ENCODE peak calls at places on chromosome 4, in five cellular contexts. W is IMR-90; J is psoas muscle; H is erythroblast; M is naive thymus-derived CD4-positive, alpha-beta T cell. B is an unnamed sample.

GRCh38 chr4:24235609-24236008 is 345.8 kb upstream of the PPARGC1A start:
- DNase-seq in W (peak), J (no peak), H (no peak), M (no peak), B (no peak)

GRCh38 chr4:98663226-98664006 is 5.0 kb upstream of the TSPAN5 start:
- DNase-seq in W (no peak), J (peak), H (no peak), M (peak), B (no peak)

GRCh38 chr4:156999175-156999517 is 27.5 kb upstream of the PDGFC start:
- DNase-seq in W (peak), J (no peak), H (peak), M (no peak), B (no peak)

GRCh38 chr4:41538017-41538733 is at the start of gene LIMCH1:
- DNase-seq in W (no peak), J (peak), H (no peak), M (no peak), B (peak)

GRCh38 chr4:75699299-75699698 is 25.1 kb upstream of the USO1 start:
- DNase-seq in W (no peak), J (no peak), H (no peak), M (no peak), B (no peak)

GRCh38 chr4:183586824-183587223 is 72.2 kb downstream of the RWDD4 start:
- DNase-seq in W (no peak), J (no peak), H (no peak), M (no peak), B (no peak)

GRCh38 chr4:110633358-110634319 is 10.8 kb upstream of the PITX2 start:
- DNase-seq in W (no peak), J (no peak), H (no peak), M (no peak), B (no peak)

GRCh38 chr4:3269105-3269927 is 20.4 kb downstream of the MSANTD1 start:
- DNase-seq in W (no peak), J (no peak), H (no peak), M (no peak), B (no peak)

GRCh38 chr4:177302371-177303100 is 7.1 kb upstream of the NEIL3 start:
- DNase-seq in W (peak), J (no peak), H (no peak), M (no peak), B (no peak)

GRCh38 chr4:22897520-22898108 is 204.9 kb downstream of the GBA3 start:
- DNase-seq in W (peak), J (no peak), H (peak), M (peak), B (no peak)

GRCh38 chr4:2352171-2352570 is 66.3 kb downstream of the ZFYVE28 start:
- DNase-seq in W (no peak), J (no peak), H (no peak), M (no peak), B (peak)

GRCh38 chr4:185039508-185040273 is 21.4 kb downstream of the HELT start:
- DNase-seq in W (peak), J (no peak), H (peak), M (peak), B (peak)

GRCh38 chr4:109434007-109434792 is 585 bp downstream of the SEC24B start:
- DNase-seq in W (peak), J (peak), H (peak), M (peak), B (peak)

GRCh38 chr4:138050601-138051000 is 191.5 kb downstream of the SLC7A11 start:
- DNase-seq in W (no peak), J (no peak), H (no peak), M (no peak), B (no peak)